ENCODE peak calls at places on chromosomes 1 and 21, in six cellular contexts. J is astrocyte of the spinal cord, V is SK-N-SH, H is endodermal cell, E is epithelial cell of esophagus, U is A673. G is an unnamed sample.

GRCh38 chr21:46124926-46125845 is 27.3 kb downstream of the COL6A2 start:
- DNase-seq in E (no peak), V (peak; percentile 21), J (no peak), H (peak; percentile 32), U (no peak), G (no peak)

GRCh38 chr1:24142546-24143431 is at the start of gene IL22RA1:
- DNase-seq in H (no peak), E (peak; percentile 89), J (no peak), U (no peak), V (no peak), G (no peak)

GRCh38 chr1:180425956-180426355 is 76.4 kb downstream of the ACBD6 start:
- DNase-seq in V (peak; percentile 36), E (no peak), J (peak; percentile 8), U (no peak), H (no peak), G (no peak)

GRCh38 chr21:43207868-43208267 is 39.1 kb downstream of the CRYAA start:
- DNase-seq in E (no peak), V (no peak), U (no peak), H (peak; percentile 29), J (no peak), G (no peak)

GRCh38 chr1:143718524-143718923 is 253.3 kb downstream of the FAM72C start:
- DNase-seq in V (no peak), J (no peak), E (no peak), H (no peak), U (no peak), G (no peak)

GRCh38 chr1:38045431-38046332 is 911 bp downstream of the POU3F1 start:
- DNase-seq in J (peak; percentile 29), E (peak; percentile 21), V (peak; percentile 55), H (peak; percentile 85), U (peak; percentile 87), G (peak; percentile 50)

GRCh38 chr1:160830321-160831153 is 32.1 kb downstream of the CD244 start:
- DNase-seq in V (peak; percentile 14), U (peak; percentile 61), E (peak; percentile 74), J (peak; percentile 3), H (peak; percentile 96), G (peak; percentile 76)

GRCh38 chr1:219660666-219661463 is 48.0 kb upstream of the ZC3H11B start:
- DNase-seq in J (peak; percentile 95), U (peak; percentile 91), E (peak; percentile 86), H (peak; percentile 98), V (no peak), G (peak; percentile 98)

GRCh38 chr21:16193758-16194606 is 464.2 kb downstream of the USP25 start:
- DNase-seq in V (no peak), J (peak; percentile 90), H (peak; percentile 68), E (peak; percentile 83), U (no peak), G (peak; percentile 93)

GRCh38 chr1:109214695-109215623 is 1.2 kb downstream of the SARS1 start:
- DNase-seq in H (no peak), U (peak; percentile 87), E (peak; percentile 88), V (peak; percentile 69), J (peak; percentile 90), G (peak; percentile 94)

DNA sequence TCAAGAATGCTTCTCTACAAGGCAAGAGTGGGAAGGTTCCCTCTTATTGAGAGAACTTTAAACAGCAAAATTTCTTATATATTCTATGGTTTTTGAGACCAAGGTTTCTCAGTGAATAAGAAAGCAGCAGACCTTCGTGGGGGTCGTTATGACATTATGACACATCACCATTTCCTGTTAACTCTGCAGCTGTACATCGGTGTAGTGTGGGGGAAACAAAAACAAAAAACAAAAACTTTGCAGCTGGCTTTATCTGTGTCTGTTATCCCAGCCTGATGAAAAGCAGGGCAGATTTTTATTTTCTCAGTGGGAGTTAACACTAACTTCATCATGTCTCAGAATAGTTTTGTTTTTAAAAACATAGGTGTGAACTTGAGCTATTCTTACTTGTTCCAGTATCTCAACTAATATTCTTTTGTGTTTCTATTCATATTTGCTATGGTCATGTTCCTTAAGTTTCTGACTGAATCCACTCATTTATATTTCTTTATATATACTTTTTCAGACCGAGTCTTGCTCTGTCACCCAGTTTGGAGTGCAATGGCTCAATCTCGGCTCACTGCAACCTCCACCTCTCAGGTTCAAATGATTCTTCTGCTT is 2.1 kb downstream of the SDE2 start:
- DNase-seq in V (no peak), J (peak; percentile 19), E (no peak), H (no peak), U (no peak), G (peak; percentile 39)
- H3K4me3 ChIP-seq in V (no peak overlapping the region), J (no peak overlapping the region), E (no peak overlapping the region), H (peak overlapping the region; percentile 73), U (peak overlapping the region; percentile 92), G (no peak overlapping the region)

GRCh38 chr1:85444381-85444780 is 20.6 kb downstream of the DDAH1 start:
- DNase-seq in U (no peak), V (no peak), E (no peak), J (peak; percentile 59), H (no peak), G (peak; percentile 81)

GRCh38 chr1:85448358-85448757 is 16.6 kb downstream of the DDAH1 start:
- DNase-seq in U (peak; percentile 17), E (no peak), H (no peak), J (peak; percentile 40), V (no peak), G (no peak)

GRCh38 chr1:85449356-85449755 is 15.6 kb downstream of the DDAH1 start:
- DNase-seq in E (no peak), H (no peak), V (no peak), J (no peak), U (peak; percentile 40), G (no peak)

GRCh38 chr1:85445906-85446305 is 19.1 kb downstream of the DDAH1 start:
- DNase-seq in E (peak; percentile 89), J (peak; percentile 48), V (no peak), U (no peak), H (no peak), G (peak; percentile 84)

DNA sequence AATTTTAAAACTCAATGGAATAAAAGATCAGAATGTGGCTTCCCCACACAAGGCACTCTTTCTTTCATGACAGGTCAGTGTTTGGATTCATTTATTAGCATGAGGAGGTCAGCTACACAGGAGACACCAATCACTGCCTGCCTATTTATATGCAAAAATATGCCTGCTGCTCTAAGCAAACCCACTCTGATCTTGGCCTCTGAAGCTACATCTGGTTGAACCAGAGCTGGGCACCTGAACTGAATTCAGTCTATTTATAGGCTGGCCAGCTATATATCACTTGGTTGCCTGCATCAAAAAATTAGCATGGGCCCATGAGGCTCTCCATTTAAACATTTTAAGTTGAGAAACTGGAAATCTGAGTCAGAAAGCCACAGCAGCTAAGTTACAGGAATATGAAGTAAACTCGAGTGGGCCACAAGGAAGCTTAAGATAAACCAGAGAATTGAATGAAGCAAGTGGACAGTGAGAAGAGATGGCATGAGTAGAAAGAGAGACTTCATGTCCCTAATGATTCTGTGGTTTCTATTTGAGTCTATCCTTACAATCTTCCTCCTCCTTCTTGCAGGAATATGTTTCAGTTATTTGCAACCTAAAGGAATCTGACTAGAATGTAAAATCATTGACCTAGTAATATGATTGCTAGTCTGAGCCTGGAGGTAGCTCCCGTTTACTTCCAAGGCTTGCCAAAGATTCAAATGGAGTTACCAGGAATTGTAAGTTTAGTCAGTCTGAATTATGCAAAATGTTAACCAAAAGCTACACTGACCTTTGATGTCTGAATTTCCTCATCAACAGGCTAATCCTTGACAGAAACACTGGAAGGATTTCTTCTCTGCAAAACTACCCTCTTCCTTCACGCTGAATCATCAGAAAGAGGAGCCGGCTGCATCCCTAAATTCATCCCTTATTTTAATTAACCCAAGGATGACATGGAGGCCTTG is 17.7 kb downstream of the DDAH1 start:
- DNase-seq in H (no peak), E (no peak), V (no peak), J (peak; percentile 58), U (no peak), G (peak; percentile 48)
- TF ChIP-seq CTCF in H (no peak), E (no peak), V (no peak), J (no peak), U (no peak), G (no peak)

DNA sequence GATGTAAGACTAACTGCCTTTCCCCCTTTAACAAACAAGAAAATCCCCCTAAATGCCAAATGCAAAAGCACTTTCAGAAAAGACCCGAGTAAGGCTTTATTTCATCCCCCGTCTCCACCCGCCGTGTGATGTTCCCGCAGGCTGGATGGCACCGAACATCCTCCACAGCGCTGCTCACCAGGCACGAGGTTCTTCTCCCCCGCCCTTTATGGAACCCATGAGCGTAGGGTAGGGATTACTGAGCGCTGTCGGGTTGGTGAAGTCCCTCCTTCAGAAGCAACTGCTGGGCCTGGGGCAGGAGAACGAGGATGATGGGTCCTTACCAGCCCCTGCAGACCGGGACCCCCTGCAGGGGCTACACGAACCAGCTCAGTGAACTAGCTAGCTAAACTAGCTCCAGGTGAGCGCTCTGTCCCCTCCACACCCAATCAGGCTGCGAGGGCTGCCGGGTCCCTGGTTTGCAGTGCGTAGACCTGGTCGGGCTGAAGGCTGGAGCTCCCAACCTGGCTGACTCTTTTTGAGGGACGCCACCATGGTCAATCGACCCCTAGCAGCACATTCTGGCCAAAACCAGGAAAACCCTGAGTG is 80.5 kb downstream of the ITPKB start:
- DNase-seq in U (no peak), E (peak; percentile 14), J (no peak), H (no peak), V (no peak), G (no peak)
- H3K4me3 ChIP-seq in U (no peak overlapping the region), E (no peak overlapping the region), J (no peak overlapping the region), H (no peak overlapping the region), V (no peak overlapping the region), G (no peak overlapping the region)

GRCh38 chr1:21539933-21540332 is 30.7 kb downstream of the ALPL start:
- DNase-seq in J (no peak), H (peak; percentile 91), E (peak; percentile 57), V (peak; percentile 82), U (peak; percentile 47), G (peak; percentile 26)
- TF ChIP-seq CTCF in J (peak; percentile 58), H (peak; percentile 75), E (peak; percentile 49), V (peak; percentile 45), U (peak; percentile 45), G (peak; percentile 55)

GRCh38 chr1:41917835-41918449 is 780 bp downstream of the HIVEP3 start:
- DNase-seq in U (peak; percentile 41), J (no peak), E (peak; percentile 41), H (peak; percentile 77), V (peak; percentile 73), G (no peak)

GRCh38 chr1:41915786-41916571 is 2.7 kb downstream of the HIVEP3 start:
- DNase-seq in H (no peak), E (no peak), J (no peak), V (no peak), U (peak; percentile 15), G (no peak)

GRCh38 chr1:41918450-41919043 is at the start of gene HIVEP3:
- DNase-seq in V (peak; percentile 76), J (no peak), H (no peak), U (peak; percentile 58), E (no peak), G (peak; percentile 56)

GRCh38 chr1:41919131-41919530 is 409 bp upstream of the HIVEP3 start:
- DNase-seq in H (no peak), J (no peak), U (no peak), E (no peak), V (no peak), G (no peak)

DNA sequence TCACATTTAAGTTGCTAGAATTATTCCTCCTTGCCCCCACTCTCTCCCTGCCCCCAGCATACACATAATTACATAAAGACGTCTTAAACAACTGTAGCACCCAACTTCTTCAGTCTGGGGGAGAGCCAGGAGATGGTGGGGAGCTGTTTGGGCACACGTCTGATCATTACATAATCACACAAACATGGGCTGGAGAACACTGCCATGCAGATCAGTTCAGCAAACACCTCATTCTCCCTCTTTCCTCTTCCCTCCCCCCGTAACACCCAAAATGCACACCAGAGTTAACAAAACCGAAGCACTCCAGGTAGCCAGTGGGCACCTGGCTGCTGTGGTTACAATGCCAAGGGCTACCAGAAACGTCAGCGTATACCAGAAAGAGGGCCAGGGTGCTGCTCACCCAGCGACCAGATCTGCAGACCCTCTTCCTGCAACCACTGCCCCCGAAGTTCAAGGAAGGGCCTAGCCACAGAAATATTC is 1.6 kb downstream of the HIVEP3 start:
- DNase-seq in H (no peak), U (no peak), E (no peak), V (no peak), J (no peak), G (no peak)
- H3K4me3 ChIP-seq in H (peak overlapping the region; percentile 68), U (no peak overlapping the region), E (no peak overlapping the region), V (peak overlapping the region; percentile 75), J (peak overlapping the region; percentile 53), G (no peak overlapping the region)